ENCODE peak calls at places on chromosomes 1 and 21, in five cellular contexts. G, M, Q, X and B are unnamed samples.

GRCh38 chr1:33181038-33181861 is 593 bp downstream of the TRIM62 start:
- DNase-seq in G (peak), M (peak), Q (peak), X (peak), B (peak)

GRCh38 chr1:239527046-239527693 is 140.8 kb downstream of the CHRM3 start:
- DNase-seq in G (no peak), M (no peak), Q (no peak), X (peak), B (no peak)

GRCh38 chr1:24491577-24492360 is 10.9 kb upstream of the RCAN3 start:
- DNase-seq in G (no peak), M (peak), Q (no peak), X (no peak), B (peak)

GRCh38 chr1:112686835-112687234 is 12.4 kb downstream of the MOV10 start:
- DNase-seq in G (no peak), M (no peak), Q (no peak), X (no peak), B (no peak)

GRCh38 chr1:56688522-56689026 is 43.5 kb downstream of the PRKAA2 start:
- DNase-seq in G (no peak), M (peak), Q (no peak), X (peak), B (peak)

GRCh38 chr1:42759114-42759513 is 7.7 kb downstream of the P3H1 start:
- DNase-seq in G (no peak), M (no peak), Q (no peak), X (no peak), B (no peak)

GRCh38 chr1:95503371-95504145 is 269.5 kb downstream of the RWDD3 start:
- DNase-seq in G (no peak), M (no peak), Q (no peak), X (no peak), B (no peak)

GRCh38 chr1:51636765-51637522 is 20.1 kb downstream of the OSBPL9 start:
- DNase-seq in G (no peak), M (no peak), Q (peak), X (peak), B (peak)

GRCh38 chr1:40534589-40534988 is 3.2 kb downstream of the ZNF684 start:
- DNase-seq in G (no peak), M (no peak), Q (no peak), X (no peak), B (no peak)

GRCh38 chr1:29786195-29786594 is 549.9 kb downstream of the PTPRU start:
- DNase-seq in G (no peak), M (no peak), Q (no peak), X (no peak), B (no peak)

GRCh38 chr21:36759348-36760083 is 60.6 kb downstream of the SIM2 start:
- DNase-seq in G (no peak), M (no peak), Q (no peak), X (no peak), B (no peak)

GRCh38 chr1:39988618-39989343 is 33.8 kb downstream of the MFSD2A start:
- DNase-seq in G (no peak), M (no peak), Q (no peak), X (no peak), B (peak)

GRCh38 chr1:235112297-235113182 is 16.1 kb downstream of the TOMM20 start:
- DNase-seq in G (no peak), M (no peak), Q (no peak), X (no peak), B (no peak)

GRCh38 chr21:35479529-35479928 is 430.4 kb upstream of the RUNX1 start:
- DNase-seq in G (no peak), M (no peak), Q (no peak), X (no peak), B (no peak)

GRCh38 chr21:32562426-32562825 is 22.9 kb downstream of the TCP10L start:
- DNase-seq in G (no peak), M (no peak), Q (peak), X (peak), B (peak)

GRCh38 chr21:42455196-42455595 is 40.8 kb downstream of the RSPH1 start:
- DNase-seq in G (no peak), M (no peak), Q (no peak), X (no peak), B (no peak)

GRCh38 chr1:96559181-96559580 is 162.4 kb upstream of the PTBP2 start:
- DNase-seq in G (no peak), M (no peak), Q (no peak), X (peak), B (peak)

GRCh38 chr1:16168622-16169021 is 12.8 kb upstream of the EPHA2 start:
- DNase-seq in G (no peak), M (no peak), Q (no peak), X (no peak), B (no peak)

GRCh38 chr1:209576798-209577197 is 6.7 kb upstream of the CAMK1G start:
- DNase-seq in G (peak), M (peak), Q (peak), X (peak), B (peak)

GRCh38 chr1:10564063-10564462 is 89.3 kb downstream of the PEX14 start:
- DNase-seq in G (no peak), M (no peak), Q (no peak), X (no peak), B (no peak)

GRCh38 chr1:6831368-6831767 is 46.1 kb downstream of the CAMTA1 start:
- DNase-seq in G (no peak), M (no peak), Q (no peak), X (no peak), B (peak)

GRCh38 chr1:232376632-232377493 is 253.1 kb downstream of the SIPA1L2 start:
- DNase-seq in G (no peak), M (no peak), Q (no peak), X (no peak), B (no peak)

GRCh38 chr1:153540394-153541361 is at the start of gene S100A5:
- DNase-seq in G (no peak), M (no peak), Q (no peak), X (peak), B (no peak)

GRCh38 chr1:109481646-109482045 is 2.1 kb upstream of the ATXN7L2 start:
- DNase-seq in G (no peak), M (no peak), Q (no peak), X (no peak), B (no peak)

GRCh38 chr1:1918901-1919303 is at the start of gene TMEM52:
- DNase-seq in G (no peak), M (no peak), Q (no peak), X (no peak), B (no peak)
- TF ChIP-seq CTCF in G (no peak), M (no peak), Q (no peak), X (no peak), B (no peak)

GRCh38 chr1:68233202-68233601 is 879 bp upstream of the WLS start:
- DNase-seq in G (no peak), M (no peak), Q (no peak), X (no peak), B (no peak)
- H3K4me3 ChIP-seq in G (peak), M (no peak), Q (peak), X (peak), B (peak)

DNA sequence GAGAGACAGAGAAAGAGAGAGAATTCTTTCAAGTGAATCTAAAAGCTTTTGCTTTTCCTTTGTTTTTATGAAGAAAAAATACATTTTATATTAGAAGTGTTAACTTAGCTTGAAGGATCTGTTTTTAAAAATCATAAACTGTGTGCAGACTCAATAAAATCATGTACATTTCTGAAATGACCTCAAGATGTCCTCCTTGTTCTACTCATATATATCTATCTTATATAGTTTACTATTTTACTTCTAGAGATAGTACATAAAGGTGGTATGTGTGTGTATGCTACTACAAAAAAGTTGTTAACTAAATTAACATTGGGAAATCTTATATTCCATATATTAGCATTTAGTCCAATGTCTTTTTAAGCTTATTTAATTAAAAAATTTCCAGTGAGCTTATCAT is 117.6 kb downstream of the PTPRC start:
- DNase-seq in G (no peak), M (no peak), Q (no peak), X (peak), B (no peak)
- TF ChIP-seq CTCF in G (peak), M (peak), Q (no peak), X (peak), B (peak)

GRCh38 chr21:38495242-38495641 is 3.0 kb downstream of the ERG start:
- DNase-seq in G (no peak), M (no peak), Q (no peak), X (no peak), B (no peak)

GRCh38 chr21:38494688-38495087 is 3.6 kb downstream of the ERG start:
- DNase-seq in G (no peak), M (no peak), Q (no peak), X (no peak), B (no peak)

GRCh38 chr21:38498057-38498833 is at the start of gene ERG:
- DNase-seq in G (no peak), M (no peak), Q (no peak), X (peak), B (no peak)

GRCh38 chr21:38494254-38494648 is 4.0 kb downstream of the ERG start:
- DNase-seq in G (no peak), M (no peak), Q (no peak), X (no peak), B (no peak)

GRCh38 chr21:38496224-38496623 is 2.1 kb downstream of the ERG start:
- DNase-seq in G (no peak), M (no peak), Q (no peak), X (no peak), B (no peak)
- H3K4me3 ChIP-seq in G (peak), M (no peak), Q (peak), X (no peak), B (no peak)

GRCh38 chr1:8598060-8598724 is 219.2 kb downstream of the RERE start:
- DNase-seq in G (no peak), M (no peak), Q (peak), X (peak), B (peak)
- TF ChIP-seq CTCF in G (peak), M (no peak), Q (peak), X (peak), B (peak)